ENCODE peak calls at places on chromosomes 6 and 20, in nine cellular contexts. Z is small intestine, I is fibroblast of mammary gland, J is right atrium auricular region, Y is fibroblast of lung, S is HCT116, N is Peyer's patch, H is Karpas-422, D is lower leg skin. K is an unnamed sample.

GRCh38 chr6:22334778-22335177 is 37.9 kb upstream of the PRL start:
- DNase-seq in Z (no peak), I (no peak), J (no peak), Y (no peak), S (no peak), N (no peak), H (no peak), D (no peak), K (no peak)

GRCh38 chr6:154053141-154053540 is 14.1 kb downstream of the OPRM1 start:
- DNase-seq in Z (no peak), I (no peak), J (no peak), Y (no peak), S (no peak), N (no peak), H (no peak), D (no peak), K (no peak)

GRCh38 chr20:11117808-11118528 is 444.2 kb upstream of the JAG1 start:
- DNase-seq in Z (no peak), I (peak; percentile 93), J (no peak), Y (peak; percentile 95), S (peak; percentile 27), N (no peak), H (no peak), D (no peak), K (no peak)

GRCh38 chr20:35653893-35654292 is 10.8 kb downstream of the CPNE1 start:
- DNase-seq in Z (no peak), I (no peak), J (no peak), Y (no peak), S (no peak), N (no peak), H (no peak), D (no peak), K (no peak)

GRCh38 chr6:168032383-168032760 is 34.9 kb downstream of the KIF25 start:
- DNase-seq in Z (no peak), I (peak; percentile 86), J (peak; percentile 55), Y (peak; percentile 91), S (no peak), N (no peak), H (no peak), D (peak; percentile 12), K (no peak)

GRCh38 chr6:30700340-30700739 is 9.6 kb upstream of the NRM start:
- DNase-seq in Z (peak; percentile 61), I (no peak), J (no peak), Y (no peak), S (no peak), N (no peak), H (no peak), D (no peak), K (no peak)

GRCh38 chr20:7695622-7696021 is 244.6 kb downstream of the HAO1 start:
- DNase-seq in Z (no peak), I (peak; percentile 39), J (no peak), Y (peak; percentile 94), S (no peak), N (no peak), H (no peak), D (no peak), K (no peak)

GRCh38 chr6:165301372-165302246 is 7.8 kb downstream of the C6orf118 start:
- DNase-seq in Z (no peak), I (no peak), J (no peak), Y (no peak), S (no peak), N (no peak), H (no peak), D (no peak), K (no peak)

GRCh38 chr20:31440012-31440659 is at the start of gene DEFB123:
- DNase-seq in Z (no peak), I (no peak), J (no peak), Y (no peak), S (no peak), N (no peak), H (peak; percentile 44), D (no peak), K (no peak)

GRCh38 chr6:132365319-132365907 is 35.9 kb downstream of the MOXD1 start:
- DNase-seq in Z (no peak), I (no peak), J (no peak), Y (peak; percentile 87), S (no peak), N (no peak), H (no peak), D (no peak), K (no peak)

GRCh38 chr6:140871911-140872310 is 1260.8 kb upstream of the GJE1 start:
- DNase-seq in Z (no peak), I (peak; percentile 86), J (no peak), Y (peak; percentile 82), S (no peak), N (no peak), H (no peak), D (no peak), K (no peak)

GRCh38 chr6:411402-412145 is 20.0 kb downstream of the IRF4 start:
- DNase-seq in Z (no peak), I (no peak), J (no peak), Y (no peak), S (no peak), N (no peak), H (no peak), D (no peak), K (no peak)

GRCh38 chr20:62219101-62219991 is 732 bp downstream of the HRH3 start:
- DNase-seq in Z (no peak), I (no peak), J (no peak), Y (no peak), S (no peak), N (no peak), H (no peak), D (no peak), K (no peak)

GRCh38 chr20:41029150-41029872 is 689 bp downstream of the TOP1 start:
- DNase-seq in Z (no peak), I (no peak), J (no peak), Y (no peak), S (no peak), N (peak; percentile 77), H (peak; percentile 69), D (peak; percentile 27), K (peak; percentile 37)

GRCh38 chr6:158568549-158568948 is 8.7 kb downstream of the TMEM181 start:
- DNase-seq in Z (no peak), I (no peak), J (no peak), Y (no peak), S (no peak), N (no peak), H (no peak), D (no peak), K (no peak)

GRCh38 chr6:35468980-35469710 is 944 bp downstream of the RPL10A start:
- DNase-seq in Z (no peak), I (no peak), J (no peak), Y (no peak), S (no peak), N (no peak), H (peak; percentile 58), D (no peak), K (no peak)

GRCh38 chr6:35469711-35470662 is 1.8 kb downstream of the RPL10A start:
- DNase-seq in Z (peak; percentile 38), I (peak; percentile 33), J (no peak), Y (no peak), S (no peak), N (no peak), H (peak; percentile 68), D (no peak), K (peak; percentile 23)

GRCh38 chr6:35468181-35468979 is at the start of gene RPL10A:
- DNase-seq in Z (peak; percentile 98), I (peak; percentile 96), J (peak; percentile 95), Y (peak; percentile 89), S (peak; percentile 94), N (peak; percentile 94), H (peak; percentile 99), D (peak; percentile 96), K (peak; percentile 99)

GRCh38 chr6:35471836-35472345 is 3.7 kb downstream of the RPL10A start:
- DNase-seq in Z (no peak), I (no peak), J (no peak), Y (no peak), S (no peak), N (no peak), H (peak; percentile 49), D (no peak), K (no peak)

DNA sequence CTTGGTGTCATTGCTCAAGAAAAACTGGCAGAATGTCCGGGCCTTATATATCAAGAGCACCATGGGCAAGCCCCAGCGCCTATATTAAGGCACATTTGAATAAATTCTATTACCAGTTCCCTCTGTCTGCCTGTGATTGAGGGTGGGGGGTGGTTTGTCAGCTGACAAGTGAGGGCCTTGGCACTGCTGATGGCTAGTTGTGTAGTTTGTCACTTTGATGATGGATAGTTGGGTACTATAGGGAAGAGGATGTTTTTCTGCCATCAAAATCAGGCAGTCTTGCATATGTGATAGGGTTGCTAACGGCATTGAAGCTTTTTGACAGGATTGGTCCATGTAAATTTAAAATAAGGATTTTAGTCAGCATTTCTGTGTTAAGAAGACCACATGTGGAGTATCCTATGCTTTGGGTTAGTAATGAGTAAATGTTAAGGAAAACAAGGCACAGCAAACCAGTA is 2.5 kb downstream of the RPL10A start:
- DNase-seq in Z (no peak), I (no peak), J (no peak), Y (no peak), S (no peak), N (no peak), H (peak; percentile 60), D (no peak), K (no peak)
- H3K4me3 ChIP-seq in Z (no peak overlapping the region), I (peak overlapping the region; percentile 94), J (no peak overlapping the region), Y (peak overlapping the region; percentile 77), S (peak overlapping the region; percentile 0), N (no peak overlapping the region), H (peak overlapping the region; percentile 90), D (no peak overlapping the region), K (no peak overlapping the region)

DNA sequence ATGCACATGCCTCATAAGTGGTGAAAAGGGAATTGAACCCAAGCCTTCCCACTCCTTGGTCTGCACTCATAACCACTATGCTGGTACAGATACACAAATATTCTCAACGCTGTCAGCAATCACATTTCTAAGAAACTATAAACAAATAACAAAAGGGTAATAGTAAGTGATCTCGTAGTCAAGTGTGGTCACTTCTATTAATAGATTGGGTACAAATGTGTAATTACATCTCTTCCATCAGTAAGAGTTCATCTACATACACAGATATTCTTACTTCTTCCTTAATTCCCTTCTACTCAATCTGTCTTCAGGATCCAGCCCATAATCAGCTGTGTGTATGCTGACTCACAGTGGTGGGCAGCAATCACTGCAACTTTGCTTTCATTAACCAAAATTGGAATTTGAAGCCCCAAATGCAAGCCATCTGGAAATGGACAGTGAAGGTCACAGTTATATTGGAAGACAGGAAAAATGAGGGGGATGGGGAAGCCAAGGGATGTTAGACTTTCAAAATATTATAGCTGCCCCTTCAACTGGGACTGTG is 6.7 kb downstream of the PRSS35 start:
- DNase-seq in Z (no peak), I (peak; percentile 61), J (no peak), Y (peak; percentile 47), S (no peak), N (no peak), H (no peak), D (no peak), K (no peak)
- H3K4me3 ChIP-seq in Z (no peak overlapping the region), I (no peak overlapping the region), J (no peak overlapping the region), Y (no peak overlapping the region), S (no peak overlapping the region), N (no peak overlapping the region), H (no peak overlapping the region), D (no peak overlapping the region), K (no peak overlapping the region)

GRCh38 chr6:83709748-83710050 is 798 bp upstream of the SNAP91 start:
- DNase-seq in Z (no peak), I (no peak), J (no peak), Y (no peak), S (no peak), N (no peak), H (no peak), D (no peak), K (no peak)
- H3K4me3 ChIP-seq in Z (no peak overlapping the region), I (no peak overlapping the region), J (no peak overlapping the region), Y (no peak overlapping the region), S (no peak overlapping the region), N (no peak overlapping the region), H (no peak overlapping the region), D (no peak overlapping the region), K (no peak overlapping the region)

GRCh38 chr6:117269649-117270120 is 4.3 kb downstream of the VGLL2 start:
- DNase-seq in Z (no peak), I (no peak), J (no peak), Y (no peak), S (no peak), N (no peak), H (no peak), D (no peak), K (no peak)
- H3K4me3 ChIP-seq in Z (no peak overlapping the region), I (no peak overlapping the region), J (no peak overlapping the region), Y (no peak overlapping the region), S (no peak overlapping the region), N (no peak overlapping the region), H (no peak overlapping the region), D (no peak overlapping the region), K (no peak overlapping the region)

K was measured in CD8-positive, alpha-beta memory T cell.